ENCODE peak calls at places on chromosomes 4 and X, in four cellular contexts. I, R, F and Y are unnamed samples.

GRCh38 chrX:125710403-125711062 is 390.9 kb downstream of the TEX13C start:
- DNase-seq in I (no peak), R (no peak), F (no peak), Y (no peak)

GRCh38 chr4:114146947-114147618 is 167.6 kb upstream of the ARSJ start:
- DNase-seq in I (no peak), R (no peak), F (no peak), Y (no peak)

GRCh38 chr4:46267866-46268265 is 122.1 kb downstream of the GABRA2 start:
- DNase-seq in I (no peak), R (no peak), F (no peak), Y (no peak)

GRCh38 chr4:165627128-165627527 is 245.9 kb upstream of the TLL1 start:
- DNase-seq in I (no peak), R (no peak), F (no peak), Y (no peak)

GRCh38 chrX:77785400-77785745 is 643 bp downstream of the ATRX start:
- DNase-seq in I (peak), R (peak), F (no peak), Y (no peak)

GRCh38 chr4:153530284-153530995 is 64.3 kb downstream of the TMEM131L start:
- DNase-seq in I (no peak), R (no peak), F (no peak), Y (no peak)

GRCh38 chr4:187903700-187904099 is 91.9 kb upstream of the ZFP42 start:
- DNase-seq in I (no peak), R (no peak), F (no peak), Y (no peak)

GRCh38 chr4:121070696-121071639 is 1.4 kb downstream of the NDNF start:
- DNase-seq in I (peak), R (peak), F (no peak), Y (no peak)

GRCh38 chr4:184471872-184472539 is 2.3 kb downstream of the IRF2 start:
- DNase-seq in I (no peak), R (peak), F (no peak), Y (no peak)

GRCh38 chr4:58749206-58749605 is 1639.0 kb upstream of the IGFBP7 start:
- DNase-seq in I (no peak), R (no peak), F (no peak), Y (no peak)

GRCh38 chr4:128782076-128782715 is 27.3 kb upstream of the JADE1 start:
- DNase-seq in I (no peak), R (no peak), F (no peak), Y (peak)

GRCh38 chr4:183173580-183174526 is 74.8 kb downstream of the WWC2 start:
- DNase-seq in I (no peak), R (peak), F (no peak), Y (no peak)

GRCh38 chr4:172985552-172985951 is 183.1 kb upstream of the GALNT7 start:
- DNase-seq in I (no peak), R (peak), F (no peak), Y (no peak)

GRCh38 chrX:2351321-2351720 is 149.5 kb downstream of the DHRSX start:
- DNase-seq in I (peak), R (peak), F (peak), Y (no peak)

GRCh38 chr4:62449538-62449937 is 1249.4 kb downstream of the ADGRL3 start:
- DNase-seq in I (no peak), R (no peak), F (no peak), Y (no peak)

GRCh38 chrX:152913354-152913753 is 15.5 kb downstream of the ZNF185 start:
- DNase-seq in I (no peak), R (no peak), F (no peak), Y (no peak)

GRCh38 chr4:67475155-67475554 is 70.1 kb downstream of the CENPC start:
- DNase-seq in I (no peak), R (no peak), F (no peak), Y (no peak)

GRCh38 chr4:173403051-173403450 is 4.1 kb upstream of the SCRG1 start:
- DNase-seq in I (no peak), R (peak), F (peak), Y (no peak)

GRCh38 chrX:38903093-38903492 is 101.8 kb downstream of the MID1IP1 start:
- DNase-seq in I (no peak), R (no peak), F (no peak), Y (no peak)

GRCh38 chr4:139146926-139147547 is 30.0 kb downstream of the ELF2 start:
- DNase-seq in I (no peak), R (no peak), F (no peak), Y (no peak)

GRCh38 chr4:61531188-61531587 is 331.1 kb downstream of the ADGRL3 start:
- DNase-seq in I (no peak), R (no peak), F (no peak), Y (no peak)

GRCh38 chrX:153336128-153336894 is 2.4 kb downstream of the ZNF275 start:
- DNase-seq in I (no peak), R (no peak), F (no peak), Y (no peak)

GRCh38 chrX:103584606-103585005 is 709 bp upstream of the TCEAL4 start:
- DNase-seq in I (no peak), R (no peak), F (no peak), Y (no peak)

GRCh38 chr4:25271866-25272265 is 38.0 kb downstream of the PI4K2B start:
- DNase-seq in I (no peak), R (no peak), F (no peak), Y (no peak)

GRCh38 chr4:73417973-73418372 is 13.9 kb downstream of the ALB start:
- DNase-seq in I (no peak), R (peak), F (no peak), Y (no peak)

GRCh38 chr4:149371021-149371420 is 444.6 kb downstream of the IQCM start:
- DNase-seq in I (peak), R (peak), F (peak), Y (no peak)

GRCh38 chr4:166143227-166143626 is 270.2 kb downstream of the TLL1 start:
- DNase-seq in I (no peak), R (peak), F (peak), Y (no peak)

GRCh38 chr4:59553063-59553738 is 1646.9 kb upstream of the ADGRL3 start:
- DNase-seq in I (peak), R (peak), F (no peak), Y (no peak)

GRCh38 chr4:158193171-158193749 is 17.0 kb upstream of the TMEM144 start:
- DNase-seq in I (peak), R (peak), F (no peak), Y (no peak)

GRCh38 chr4:40486534-40486933 is 143.1 kb downstream of the RBM47 start:
- DNase-seq in I (no peak), R (peak), F (peak), Y (no peak)

GRCh38 chrX:41553688-41554087 is 106.5 kb downstream of the NYX start:
- DNase-seq in I (no peak), R (peak), F (no peak), Y (no peak)

GRCh38 chr4:24890561-24890960 is 22.3 kb downstream of the CCDC149 start:
- DNase-seq in I (no peak), R (no peak), F (no peak), Y (no peak)

GRCh38 chr4:16969696-16970135 is 71.3 kb upstream of the LDB2 start:
- DNase-seq in I (no peak), R (peak), F (no peak), Y (no peak)

GRCh38 chr4:80967346-80967745 is 63.2 kb upstream of the BMP3 start:
- DNase-seq in I (no peak), R (peak), F (no peak), Y (no peak)

GRCh38 chr4:7189475-7190277 is 2.7 kb upstream of the SORCS2 start:
- DNase-seq in I (no peak), R (no peak), F (no peak), Y (no peak)
- TF ChIP-seq CTCF in I (no peak), R (no peak), F (no peak), Y (no peak)

GRCh38 chr4:169757575-169758184 is at the start of gene HPF1:
- DNase-seq in I (peak), R (peak), F (peak), Y (peak)
- TF ChIP-seq CTCF in I (no peak), R (no peak), F (no peak), Y (no peak)

GRCh38 chr4:143287571-143287923 is 49.1 kb upstream of the GAB1 start:
- DNase-seq in I (no peak), R (no peak), F (no peak), Y (no peak)
- TF ChIP-seq CTCF in I (no peak), R (no peak), F (no peak), Y (no peak)

DNA sequence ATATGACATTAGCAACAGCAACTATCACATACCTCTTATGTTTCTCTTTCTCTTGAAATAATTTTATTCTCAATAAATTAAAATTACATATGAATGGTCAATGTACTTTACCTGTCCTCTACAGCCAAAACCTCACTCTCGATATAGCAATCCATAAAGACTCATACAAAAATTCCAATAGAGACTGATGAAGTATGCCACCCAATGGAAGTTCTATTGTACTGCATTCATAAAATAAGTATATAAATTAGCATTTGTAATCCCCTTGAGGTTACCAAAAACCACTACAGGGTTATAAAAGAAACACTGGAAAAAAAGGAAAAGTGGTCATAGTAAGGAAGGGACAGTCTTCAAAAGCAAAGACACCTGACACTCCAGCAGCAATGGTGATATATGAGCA is 32.8 kb downstream of the CLDN2 start:
- DNase-seq in I (no peak), R (peak), F (no peak), Y (no peak)
- TF ChIP-seq CTCF in I (peak), R (peak), F (peak), Y (no peak)

DNA sequence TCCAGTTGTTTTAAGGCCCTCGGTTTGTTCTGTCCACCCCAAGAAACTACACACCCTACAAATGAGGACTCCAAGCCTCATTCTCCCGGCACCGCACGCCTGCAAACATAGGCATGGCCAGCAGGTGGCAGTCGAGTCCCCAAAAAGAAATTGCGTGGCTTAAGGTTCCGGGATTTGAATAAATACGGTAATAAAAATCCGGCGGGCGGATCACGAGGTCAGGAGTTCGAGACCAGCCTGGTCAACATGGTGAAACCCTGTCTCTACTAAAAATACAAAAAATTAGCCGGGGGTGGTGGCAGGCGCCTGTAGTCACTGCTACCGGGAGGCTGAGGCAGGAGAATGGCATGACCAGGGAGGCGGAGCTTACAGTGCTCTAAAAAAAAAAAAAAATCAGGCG is 21.8 kb upstream of the CSF2RA start:
- DNase-seq in I (peak), R (peak), F (no peak), Y (peak)
- TF ChIP-seq CTCF in I (peak), R (peak), F (peak), Y (peak)

GRCh38 chrX:15815779-15816452 is 25.6 kb downstream of the ZRSR2 start:
- DNase-seq in I (peak), R (peak), F (no peak), Y (no peak)
- TF ChIP-seq CTCF in I (no peak), R (peak), F (peak), Y (no peak)

DNA sequence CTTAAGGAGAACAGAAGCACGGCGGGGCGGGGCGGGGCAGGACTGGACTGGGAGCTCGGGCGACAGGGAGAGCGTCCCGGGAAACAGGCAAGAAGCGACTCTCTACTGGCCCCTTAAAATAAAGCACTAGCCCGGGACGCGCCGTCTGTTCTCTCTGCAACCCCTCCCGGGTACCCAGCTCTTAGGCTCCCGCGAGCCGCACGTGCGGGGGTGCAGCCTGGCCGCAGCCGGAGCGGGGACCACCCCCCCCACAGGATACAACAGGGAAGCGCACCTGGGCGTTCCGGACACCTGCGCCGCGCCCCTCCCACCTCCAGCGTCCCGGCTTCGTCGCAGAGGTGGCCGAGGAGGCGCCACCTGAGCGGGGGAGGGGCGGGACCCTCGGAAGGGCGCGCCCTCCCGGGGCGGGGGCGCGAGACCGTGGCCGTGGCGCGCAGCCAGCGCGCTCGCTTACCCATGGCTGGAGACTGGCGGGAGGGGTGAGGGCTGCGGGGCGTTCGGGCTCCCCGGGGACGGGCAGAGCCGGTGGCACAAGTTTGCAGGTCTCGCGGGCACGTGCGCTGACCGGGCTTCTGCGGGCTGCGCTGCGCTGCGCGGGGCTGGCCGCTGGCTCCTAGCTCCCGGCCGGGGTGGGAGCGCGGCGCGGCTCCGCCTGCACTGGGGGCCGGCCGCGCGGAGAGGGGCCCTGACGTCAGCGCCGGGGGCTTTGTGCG is 91.5 kb downstream of the GEMIN8 start:
- DNase-seq in I (peak), R (no peak), F (no peak), Y (no peak)
- TF ChIP-seq CTCF in I (no peak), R (no peak), F (no peak), Y (no peak)

GRCh38 chr4:1246111-1246881 is 2.6 kb downstream of the CTBP1 start:
- DNase-seq in I (no peak), R (no peak), F (no peak), Y (peak)

GRCh38 chr4:1246901-1247810 is 1.8 kb downstream of the CTBP1 start:
- DNase-seq in I (no peak), R (no peak), F (no peak), Y (peak)

GRCh38 chr4:1248262-1249147 is at the start of gene CTBP1:
- DNase-seq in I (peak), R (peak), F (peak), Y (peak)

GRCh38 chr4:1249148-1249730 is 309 bp upstream of the CTBP1 start:
- DNase-seq in I (peak), R (peak), F (peak), Y (peak)

GRCh38 chr4:1247811-1248261 is 1.1 kb downstream of the CTBP1 start:
- DNase-seq in I (no peak), R (no peak), F (no peak), Y (no peak)
- TF ChIP-seq CTCF in I (no peak), R (no peak), F (no peak), Y (no peak)

GRCh38 chr4:75892508-75892907 is 9.7 kb downstream of the PPEF2 start:
- DNase-seq in I (peak), R (no peak), F (no peak), Y (no peak)
- TF ChIP-seq CTCF in I (no peak), R (peak), F (peak), Y (no peak)

DNA sequence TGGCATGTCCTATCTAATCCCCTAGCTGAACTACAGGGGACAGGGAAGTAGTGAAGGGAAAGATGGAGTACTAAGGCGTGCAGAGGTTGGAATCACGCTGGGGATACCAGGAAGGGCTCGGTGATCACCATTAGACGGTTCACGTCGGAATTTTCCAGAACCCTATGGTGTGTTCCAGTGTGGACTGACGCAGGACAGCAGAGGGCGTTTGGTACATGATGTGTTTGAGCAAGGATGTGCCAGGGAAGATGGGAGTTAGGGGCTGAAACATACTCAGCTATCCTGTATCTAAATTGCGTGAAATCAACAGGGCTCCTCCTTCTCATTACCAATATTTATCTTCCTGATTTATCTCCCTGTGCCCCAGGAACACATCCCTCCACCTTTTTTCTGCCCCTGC is 33.7 kb downstream of the PRPS2 start:
- DNase-seq in I (no peak), R (peak), F (no peak), Y (no peak)
- TF ChIP-seq CTCF in I (no peak), R (peak), F (no peak), Y (no peak)